ENCODE peak calls at places on chromosomes 13 and 19, in seven cellular contexts. One of them, this sample, is unnamed.

GRCh38 chr13:95099541-95099940 is 201.7 kb downstream of the ABCC4 start:
- DNase-seq in HCT116: no peak
- DNase-seq in fibroblast of lung: peak; percentile 81
- DNase-seq in heart right ventricle: no peak
- DNase-seq in thoracic aorta: no peak
- DNase-seq in left ventricle myocardium inferior: no peak
- DNase-seq in colonic mucosa: no peak
- DNase-seq in this sample: no peak

GRCh38 chr19:35347171-35347929 is at the start of gene FFAR1:
- DNase-seq in HCT116: no peak
- DNase-seq in left ventricle myocardium inferior: no peak
- DNase-seq in thoracic aorta: no peak
- DNase-seq in colonic mucosa: no peak
- DNase-seq in fibroblast of lung: no peak
- DNase-seq in heart right ventricle: no peak
- DNase-seq in this sample: no peak

GRCh38 chr19:19410553-19411550 is 5.4 kb downstream of the GATAD2A start:
- DNase-seq in left ventricle myocardium inferior: no peak
- DNase-seq in thoracic aorta: no peak
- DNase-seq in fibroblast of lung: no peak
- DNase-seq in HCT116: no peak
- DNase-seq in heart right ventricle: no peak
- DNase-seq in colonic mucosa: no peak
- DNase-seq in this sample: no peak

GRCh38 chr13:96730676-96731075 is 263.6 kb downstream of the OXGR1 start:
- DNase-seq in colonic mucosa: no peak
- DNase-seq in fibroblast of lung: no peak
- DNase-seq in thoracic aorta: no peak
- DNase-seq in left ventricle myocardium inferior: no peak
- DNase-seq in HCT116: no peak
- DNase-seq in heart right ventricle: no peak
- DNase-seq in this sample: no peak

GRCh38 chr13:26679945-26680516 is 80.6 kb downstream of the GPR12 start:
- DNase-seq in thoracic aorta: no peak
- DNase-seq in fibroblast of lung: peak; percentile 24
- DNase-seq in HCT116: no peak
- DNase-seq in left ventricle myocardium inferior: no peak
- DNase-seq in colonic mucosa: no peak
- DNase-seq in heart right ventricle: no peak
- DNase-seq in this sample: no peak

GRCh38 chr19:48745208-48745995 is 1.3 kb downstream of the IZUMO1 start:
- DNase-seq in HCT116: no peak
- DNase-seq in colonic mucosa: peak; percentile 72
- DNase-seq in fibroblast of lung: peak; percentile 56
- DNase-seq in thoracic aorta: no peak
- DNase-seq in left ventricle myocardium inferior: no peak
- DNase-seq in heart right ventricle: no peak
- DNase-seq in this sample: peak; percentile 68

GRCh38 chr13:51342706-51343105 is 3.2 kb downstream of the SERPINE3 start:
- DNase-seq in thoracic aorta: no peak
- DNase-seq in heart right ventricle: no peak
- DNase-seq in left ventricle myocardium inferior: no peak
- DNase-seq in colonic mucosa: no peak
- DNase-seq in fibroblast of lung: peak; percentile 74
- DNase-seq in HCT116: no peak
- DNase-seq in this sample: no peak

GRCh38 chr13:90070837-90071525 is 1276.5 kb upstream of the MIR17HG start:
- DNase-seq in heart right ventricle: no peak
- DNase-seq in fibroblast of lung: no peak
- DNase-seq in left ventricle myocardium inferior: no peak
- DNase-seq in thoracic aorta: no peak
- DNase-seq in colonic mucosa: no peak
- DNase-seq in HCT116: no peak
- DNase-seq in this sample: no peak

GRCh38 chr19:50890422-50891252 is 17.4 kb downstream of the KLK2 start:
- DNase-seq in thoracic aorta: no peak
- DNase-seq in heart right ventricle: no peak
- DNase-seq in HCT116: no peak
- DNase-seq in left ventricle myocardium inferior: no peak
- DNase-seq in fibroblast of lung: peak; percentile 18
- DNase-seq in colonic mucosa: no peak
- DNase-seq in this sample: no peak

GRCh38 chr19:29121684-29122083 is 91.3 kb downstream of the UQCRFS1 start:
- DNase-seq in heart right ventricle: no peak
- DNase-seq in HCT116: no peak
- DNase-seq in fibroblast of lung: no peak
- DNase-seq in colonic mucosa: no peak
- DNase-seq in thoracic aorta: no peak
- DNase-seq in left ventricle myocardium inferior: no peak
- DNase-seq in this sample: no peak

GRCh38 chr19:18433039-18433691 is 4.8 kb downstream of the ISYNA1 start:
- DNase-seq in fibroblast of lung: no peak
- DNase-seq in colonic mucosa: no peak
- DNase-seq in HCT116: no peak
- DNase-seq in left ventricle myocardium inferior: no peak
- DNase-seq in heart right ventricle: no peak
- DNase-seq in thoracic aorta: no peak
- DNase-seq in this sample: no peak

GRCh38 chr19:18939922-18940775 is 868 bp downstream of the HOMER3 start:
- DNase-seq in heart right ventricle: peak; percentile 39
- DNase-seq in fibroblast of lung: peak; percentile 52
- DNase-seq in left ventricle myocardium inferior: peak; percentile 46
- DNase-seq in thoracic aorta: no peak
- DNase-seq in HCT116: no peak
- DNase-seq in colonic mucosa: peak; percentile 36
- DNase-seq in this sample: peak; percentile 60

GRCh38 chr13:41199526-41199925 is 5.2 kb upstream of the KBTBD7 start:
- DNase-seq in colonic mucosa: no peak
- DNase-seq in HCT116: no peak
- DNase-seq in left ventricle myocardium inferior: no peak
- DNase-seq in fibroblast of lung: no peak
- DNase-seq in heart right ventricle: no peak
- DNase-seq in thoracic aorta: no peak
- DNase-seq in this sample: no peak

GRCh38 chr19:55341191-55342043 is 1.7 kb downstream of the KMT5C start:
- DNase-seq in heart right ventricle: peak; percentile 68
- DNase-seq in left ventricle myocardium inferior: peak; percentile 74
- DNase-seq in colonic mucosa: peak; percentile 87
- DNase-seq in HCT116: peak; percentile 21
- DNase-seq in fibroblast of lung: peak; percentile 52
- DNase-seq in thoracic aorta: no peak
- DNase-seq in this sample: no peak

GRCh38 chr19:28289294-28290063 is 923.5 kb downstream of the UQCRFS1 start:
- DNase-seq in thoracic aorta: no peak
- DNase-seq in heart right ventricle: no peak
- DNase-seq in fibroblast of lung: peak; percentile 77
- DNase-seq in colonic mucosa: peak; percentile 82
- DNase-seq in HCT116: no peak
- DNase-seq in left ventricle myocardium inferior: no peak
- DNase-seq in this sample: peak; percentile 59

GRCh38 chr13:112106467-112107141 is 39.7 kb downstream of the SOX1 start:
- DNase-seq in fibroblast of lung: no peak
- DNase-seq in thoracic aorta: no peak
- DNase-seq in left ventricle myocardium inferior: no peak
- DNase-seq in colonic mucosa: no peak
- DNase-seq in HCT116: no peak
- DNase-seq in heart right ventricle: no peak
- DNase-seq in this sample: peak; percentile 59

GRCh38 chr19:17488593-17489391 is 18.5 kb downstream of the SLC27A1 start:
- DNase-seq in fibroblast of lung: no peak
- DNase-seq in left ventricle myocardium inferior: peak; percentile 59
- DNase-seq in thoracic aorta: no peak
- DNase-seq in heart right ventricle: peak; percentile 51
- DNase-seq in HCT116: peak; percentile 83
- DNase-seq in colonic mucosa: peak; percentile 94
- DNase-seq in this sample: no peak

GRCh38 chr19:13034636-13035035 is 39.4 kb downstream of the NFIX start:
- DNase-seq in heart right ventricle: no peak
- DNase-seq in HCT116: no peak
- DNase-seq in left ventricle myocardium inferior: no peak
- DNase-seq in fibroblast of lung: no peak
- DNase-seq in thoracic aorta: no peak
- DNase-seq in colonic mucosa: no peak
- DNase-seq in this sample: no peak

GRCh38 chr13:20482818-20483217 is 42.8 kb downstream of the CRYL1 start:
- DNase-seq in HCT116: no peak
- DNase-seq in fibroblast of lung: no peak
- DNase-seq in left ventricle myocardium inferior: no peak
- DNase-seq in colonic mucosa: no peak
- DNase-seq in heart right ventricle: no peak
- DNase-seq in thoracic aorta: no peak
- DNase-seq in this sample: no peak

GRCh38 chr19:751501-752341 is 809 bp downstream of the MISP start:
- DNase-seq in fibroblast of lung: peak; percentile 82
- DNase-seq in colonic mucosa: peak; percentile 91
- DNase-seq in thoracic aorta: no peak
- DNase-seq in left ventricle myocardium inferior: no peak
- DNase-seq in HCT116: no peak
- DNase-seq in heart right ventricle: no peak
- DNase-seq in this sample: no peak

GRCh38 chr13:35987572-35988513 is 143.3 kb downstream of the DCLK1 start:
- DNase-seq in thoracic aorta: no peak
- DNase-seq in heart right ventricle: no peak
- DNase-seq in fibroblast of lung: no peak
- DNase-seq in colonic mucosa: no peak
- DNase-seq in HCT116: no peak
- DNase-seq in left ventricle myocardium inferior: no peak
- DNase-seq in this sample: peak; percentile 8
- H3K27ac ChIP-seq in thoracic aorta: no peak overlapping the region
- H3K27ac ChIP-seq in heart right ventricle: no peak overlapping the region
- H3K27ac ChIP-seq in fibroblast of lung: no peak overlapping the region
- H3K27ac ChIP-seq in colonic mucosa: no peak overlapping the region
- H3K27ac ChIP-seq in HCT116: no peak overlapping the region
- H3K27ac ChIP-seq in left ventricle myocardium inferior: no peak overlapping the region
- H3K27ac ChIP-seq in this sample: peak overlapping the region; percentile 17

GRCh38 chr19:6801397-6802086 is 29.0 kb downstream of the VAV1 start:
- DNase-seq in left ventricle myocardium inferior: peak; percentile 69
- DNase-seq in colonic mucosa: peak; percentile 64
- DNase-seq in thoracic aorta: no peak
- DNase-seq in HCT116: peak; percentile 56
- DNase-seq in heart right ventricle: peak; percentile 63
- DNase-seq in fibroblast of lung: peak; percentile 12
- DNase-seq in this sample: peak; percentile 15

GRCh38 chr19:6806488-6806887 is 34.0 kb downstream of the VAV1 start:
- DNase-seq in heart right ventricle: no peak
- DNase-seq in fibroblast of lung: no peak
- DNase-seq in HCT116: peak; percentile 41
- DNase-seq in thoracic aorta: no peak
- DNase-seq in left ventricle myocardium inferior: no peak
- DNase-seq in colonic mucosa: no peak
- DNase-seq in this sample: no peak

GRCh38 chr19:6803036-6803404 is 30.5 kb downstream of the VAV1 start:
- DNase-seq in HCT116: no peak
- DNase-seq in thoracic aorta: no peak
- DNase-seq in heart right ventricle: no peak
- DNase-seq in fibroblast of lung: no peak
- DNase-seq in colonic mucosa: no peak
- DNase-seq in left ventricle myocardium inferior: no peak
- DNase-seq in this sample: no peak

GRCh38 chr19:6800991-6801396 is 28.5 kb downstream of the VAV1 start:
- DNase-seq in colonic mucosa: no peak
- DNase-seq in thoracic aorta: no peak
- DNase-seq in HCT116: peak; percentile 39
- DNase-seq in fibroblast of lung: peak; percentile 89
- DNase-seq in heart right ventricle: no peak
- DNase-seq in left ventricle myocardium inferior: no peak
- DNase-seq in this sample: no peak

DNA sequence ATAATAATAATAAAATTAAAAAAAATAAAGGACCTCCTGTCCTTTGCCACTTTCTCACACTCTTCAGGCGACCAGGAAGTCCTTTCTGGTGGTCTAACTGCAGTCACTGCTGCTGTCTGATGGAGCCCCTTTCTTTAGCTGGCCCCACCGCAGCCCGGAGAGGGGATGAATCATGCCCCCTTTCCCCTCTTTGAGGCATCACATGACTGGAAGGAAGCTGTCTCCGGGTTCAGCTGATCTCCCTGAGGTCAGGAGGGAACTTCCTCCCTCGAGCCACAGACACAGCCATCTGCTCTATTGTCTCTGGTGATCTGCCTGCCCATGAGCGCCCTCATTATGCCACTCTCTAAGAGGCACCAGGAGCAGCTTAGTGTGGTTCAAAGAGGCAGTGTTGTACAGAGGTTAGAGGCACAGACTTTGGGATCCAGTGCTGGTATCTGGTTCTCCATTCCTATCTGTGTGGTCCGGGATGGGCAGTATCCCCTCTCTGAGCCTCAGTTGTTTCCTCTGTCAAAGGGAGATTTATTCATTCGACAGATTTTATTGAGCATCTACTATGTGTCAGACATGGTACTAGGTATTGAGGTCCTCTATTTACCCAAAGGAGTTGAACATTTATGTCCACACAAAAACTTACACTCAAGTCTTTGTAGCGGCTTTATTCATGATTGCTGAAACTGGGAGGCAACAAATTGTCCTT is 30.0 kb downstream of the VAV1 start:
- DNase-seq in HCT116: peak; percentile 19
- DNase-seq in heart right ventricle: peak; percentile 10
- DNase-seq in left ventricle myocardium inferior: peak; percentile 30
- DNase-seq in colonic mucosa: peak; percentile 42
- DNase-seq in thoracic aorta: no peak
- DNase-seq in fibroblast of lung: no peak
- DNase-seq in this sample: no peak
- TF ChIP-seq CTCF in HCT116: no peak
- TF ChIP-seq CTCF in heart right ventricle: peak; percentile 22
- TF ChIP-seq CTCF in left ventricle myocardium inferior: no peak
- TF ChIP-seq CTCF in colonic mucosa: no peak
- TF ChIP-seq CTCF in thoracic aorta: no peak
- TF ChIP-seq CTCF in fibroblast of lung: no peak
- TF ChIP-seq CTCF in this sample: no peak

GRCh38 chr19:11324079-11324661 is 15.3 kb downstream of the RAB3D start:
- DNase-seq in left ventricle myocardium inferior: peak; percentile 74
- DNase-seq in fibroblast of lung: peak; percentile 90
- DNase-seq in heart right ventricle: peak; percentile 63
- DNase-seq in HCT116: no peak
- DNase-seq in thoracic aorta: peak; percentile 33
- DNase-seq in colonic mucosa: peak; percentile 88
- DNase-seq in this sample: no peak
- H3K4me3 ChIP-seq in left ventricle myocardium inferior: no peak overlapping the region
- H3K4me3 ChIP-seq in fibroblast of lung: no peak overlapping the region
- H3K4me3 ChIP-seq in heart right ventricle: no peak overlapping the region
- H3K4me3 ChIP-seq in HCT116: no peak overlapping the region
- H3K4me3 ChIP-seq in thoracic aorta: peak overlapping the region; percentile 51
- H3K4me3 ChIP-seq in colonic mucosa: no peak overlapping the region
- H3K4me3 ChIP-seq in this sample: no peak overlapping the region

DNA sequence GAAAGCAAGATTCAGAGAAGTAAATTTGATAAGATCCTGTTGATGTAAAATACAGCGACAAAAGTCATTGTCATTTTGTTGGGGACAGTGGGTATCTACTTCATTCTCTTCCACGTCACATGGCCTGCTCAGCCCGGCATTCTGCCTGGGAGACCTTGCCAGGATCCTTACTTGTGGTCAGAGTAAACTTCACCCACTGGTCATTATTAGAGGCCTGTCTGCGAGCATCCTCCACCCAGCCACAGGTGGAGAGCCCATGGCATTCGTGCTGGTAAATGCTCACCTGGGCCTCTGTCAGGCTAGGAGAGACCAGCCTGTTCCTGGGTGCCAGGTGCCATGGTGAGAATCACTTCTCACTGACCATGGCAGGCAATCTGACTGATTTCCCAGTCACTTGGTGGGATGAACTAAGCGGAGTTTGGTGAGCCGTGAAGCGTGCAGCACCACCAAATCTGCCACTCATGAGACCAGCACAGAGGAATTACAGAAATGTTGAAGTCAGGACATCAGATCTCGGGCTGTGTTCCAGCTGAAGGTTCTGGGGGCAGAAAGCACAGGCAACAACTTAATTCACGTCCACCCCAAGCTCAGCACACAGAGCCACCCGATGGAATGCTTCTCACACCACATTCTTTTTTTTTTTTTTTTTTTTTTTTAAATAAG is 107.0 kb downstream of the SIPA1L3 start:
- DNase-seq in left ventricle myocardium inferior: no peak
- DNase-seq in thoracic aorta: no peak
- DNase-seq in fibroblast of lung: peak; percentile 42
- DNase-seq in colonic mucosa: no peak
- DNase-seq in HCT116: no peak
- DNase-seq in heart right ventricle: no peak
- DNase-seq in this sample: no peak
- H3K27ac ChIP-seq in left ventricle myocardium inferior: no peak overlapping the region
- H3K27ac ChIP-seq in thoracic aorta: no peak overlapping the region
- H3K27ac ChIP-seq in fibroblast of lung: no peak overlapping the region
- H3K27ac ChIP-seq in colonic mucosa: no peak overlapping the region
- H3K27ac ChIP-seq in HCT116: no peak overlapping the region
- H3K27ac ChIP-seq in heart right ventricle: no peak overlapping the region
- H3K27ac ChIP-seq in this sample: peak overlapping the region; percentile 49